ENCODE peak calls at places on chromosomes 16 and 17, in ten cellular contexts. One of them, this sample, is unnamed.

GRCh38 chr17:30443721-30444120 is 33.5 kb upstream of the GOSR1 start:
- DNase-seq in ELR: no peak
- DNase-seq in substantia nigra: no peak
- DNase-seq in T follicular helper cell: no peak
- DNase-seq in RPMI8226: no peak
- DNase-seq in EL: no peak
- DNase-seq in left ventricle myocardium inferior: no peak
- DNase-seq in T-helper 2 cell: no peak
- DNase-seq in IMR-90: no peak
- DNase-seq in activated CD8-positive, alpha-beta memory T cell treated with anti-CD3 and anti-CD28 coated beads for 1 hour: no peak
- DNase-seq in this sample: no peak

GRCh38 chr17:70394430-70394829 is 225.1 kb downstream of the KCNJ2 start:
- DNase-seq in IMR-90: no peak
- DNase-seq in activated CD8-positive, alpha-beta memory T cell treated with anti-CD3 and anti-CD28 coated beads for 1 hour: no peak
- DNase-seq in EL: no peak
- DNase-seq in substantia nigra: no peak
- DNase-seq in T-helper 2 cell: no peak
- DNase-seq in T follicular helper cell: no peak
- DNase-seq in ELR: no peak
- DNase-seq in left ventricle myocardium inferior: no peak
- DNase-seq in RPMI8226: no peak
- DNase-seq in this sample: no peak

GRCh38 chr17:81500026-81500425 is 12.6 kb downstream of the ACTG1 start:
- DNase-seq in left ventricle myocardium inferior: no peak
- DNase-seq in ELR: no peak
- DNase-seq in T-helper 2 cell: no peak
- DNase-seq in substantia nigra: no peak
- DNase-seq in activated CD8-positive, alpha-beta memory T cell treated with anti-CD3 and anti-CD28 coated beads for 1 hour: no peak
- DNase-seq in EL: peak; percentile 49
- DNase-seq in RPMI8226: no peak
- DNase-seq in T follicular helper cell: no peak
- DNase-seq in IMR-90: no peak
- DNase-seq in this sample: no peak

GRCh38 chr17:10792156-10792555 is 11.7 kb downstream of the TMEM238L start:
- DNase-seq in EL: no peak
- DNase-seq in RPMI8226: no peak
- DNase-seq in ELR: no peak
- DNase-seq in substantia nigra: no peak
- DNase-seq in activated CD8-positive, alpha-beta memory T cell treated with anti-CD3 and anti-CD28 coated beads for 1 hour: no peak
- DNase-seq in T follicular helper cell: no peak
- DNase-seq in left ventricle myocardium inferior: no peak
- DNase-seq in T-helper 2 cell: peak; percentile 30
- DNase-seq in IMR-90: no peak
- DNase-seq in this sample: peak; percentile 47

GRCh38 chr17:71163813-71164122 is 957.1 kb upstream of the SOX9 start:
- DNase-seq in T-helper 2 cell: no peak
- DNase-seq in EL: no peak
- DNase-seq in T follicular helper cell: no peak
- DNase-seq in substantia nigra: no peak
- DNase-seq in left ventricle myocardium inferior: no peak
- DNase-seq in RPMI8226: no peak
- DNase-seq in IMR-90: no peak
- DNase-seq in activated CD8-positive, alpha-beta memory T cell treated with anti-CD3 and anti-CD28 coated beads for 1 hour: no peak
- DNase-seq in ELR: no peak
- DNase-seq in this sample: no peak

GRCh38 chr17:76997981-76998531 is 129.9 kb downstream of the MGAT5B start:
- DNase-seq in T follicular helper cell: peak; percentile 36
- DNase-seq in EL: no peak
- DNase-seq in IMR-90: no peak
- DNase-seq in activated CD8-positive, alpha-beta memory T cell treated with anti-CD3 and anti-CD28 coated beads for 1 hour: peak; percentile 8
- DNase-seq in substantia nigra: no peak
- DNase-seq in left ventricle myocardium inferior: no peak
- DNase-seq in ELR: no peak
- DNase-seq in RPMI8226: peak; percentile 74
- DNase-seq in T-helper 2 cell: peak; percentile 96
- DNase-seq in this sample: peak; percentile 15

GRCh38 chr17:29682054-29682453 is 59.3 kb upstream of the CORO6 start:
- DNase-seq in EL: no peak
- DNase-seq in activated CD8-positive, alpha-beta memory T cell treated with anti-CD3 and anti-CD28 coated beads for 1 hour: no peak
- DNase-seq in T-helper 2 cell: no peak
- DNase-seq in left ventricle myocardium inferior: no peak
- DNase-seq in T follicular helper cell: no peak
- DNase-seq in substantia nigra: no peak
- DNase-seq in IMR-90: no peak
- DNase-seq in RPMI8226: peak; percentile 39
- DNase-seq in ELR: peak; percentile 23
- DNase-seq in this sample: no peak

GRCh38 chr16:51818342-51818944 is 667.4 kb upstream of the SALL1 start:
- DNase-seq in substantia nigra: peak; percentile 1
- DNase-seq in IMR-90: peak; percentile 73
- DNase-seq in RPMI8226: peak; percentile 44
- DNase-seq in ELR: peak; percentile 51
- DNase-seq in T follicular helper cell: no peak
- DNase-seq in left ventricle myocardium inferior: peak; percentile 23
- DNase-seq in T-helper 2 cell: peak; percentile 21
- DNase-seq in EL: peak; percentile 37
- DNase-seq in activated CD8-positive, alpha-beta memory T cell treated with anti-CD3 and anti-CD28 coated beads for 1 hour: no peak
- DNase-seq in this sample: peak; percentile 59

GRCh38 chr16:22782299-22782698 is 31.7 kb upstream of the HS3ST2 start:
- DNase-seq in activated CD8-positive, alpha-beta memory T cell treated with anti-CD3 and anti-CD28 coated beads for 1 hour: no peak
- DNase-seq in T follicular helper cell: no peak
- DNase-seq in substantia nigra: no peak
- DNase-seq in IMR-90: no peak
- DNase-seq in T-helper 2 cell: no peak
- DNase-seq in RPMI8226: no peak
- DNase-seq in ELR: no peak
- DNase-seq in left ventricle myocardium inferior: no peak
- DNase-seq in EL: no peak
- DNase-seq in this sample: no peak

GRCh38 chr16:88387941-88388627 is 5.3 kb downstream of the ZNF469 start:
- DNase-seq in ELR: no peak
- DNase-seq in T-helper 2 cell: no peak
- DNase-seq in IMR-90: peak; percentile 51
- DNase-seq in T follicular helper cell: no peak
- DNase-seq in left ventricle myocardium inferior: peak; percentile 38
- DNase-seq in EL: peak; percentile 22
- DNase-seq in activated CD8-positive, alpha-beta memory T cell treated with anti-CD3 and anti-CD28 coated beads for 1 hour: no peak
- DNase-seq in substantia nigra: peak; percentile 74
- DNase-seq in RPMI8226: no peak
- DNase-seq in this sample: peak; percentile 79

GRCh38 chr17:38751144-38751802 is 1.3 kb upstream of the PSMB3 start:
- DNase-seq in activated CD8-positive, alpha-beta memory T cell treated with anti-CD3 and anti-CD28 coated beads for 1 hour: no peak
- DNase-seq in RPMI8226: no peak
- DNase-seq in left ventricle myocardium inferior: no peak
- DNase-seq in IMR-90: peak; percentile 21
- DNase-seq in substantia nigra: no peak
- DNase-seq in T-helper 2 cell: no peak
- DNase-seq in EL: peak; percentile 49
- DNase-seq in T follicular helper cell: no peak
- DNase-seq in ELR: peak; percentile 58
- DNase-seq in this sample: peak; percentile 33

GRCh38 chr16:49457196-49457595 is 83.6 kb downstream of the C16orf78 start:
- DNase-seq in T-helper 2 cell: no peak
- DNase-seq in RPMI8226: no peak
- DNase-seq in T follicular helper cell: no peak
- DNase-seq in ELR: no peak
- DNase-seq in EL: no peak
- DNase-seq in left ventricle myocardium inferior: no peak
- DNase-seq in IMR-90: no peak
- DNase-seq in activated CD8-positive, alpha-beta memory T cell treated with anti-CD3 and anti-CD28 coated beads for 1 hour: no peak
- DNase-seq in substantia nigra: no peak
- DNase-seq in this sample: no peak

GRCh38 chr17:77419547-77420475 is 279.0 kb downstream of the SEC14L1 start:
- DNase-seq in activated CD8-positive, alpha-beta memory T cell treated with anti-CD3 and anti-CD28 coated beads for 1 hour: no peak
- DNase-seq in left ventricle myocardium inferior: no peak
- DNase-seq in ELR: peak; percentile 60
- DNase-seq in EL: peak; percentile 52
- DNase-seq in T follicular helper cell: no peak
- DNase-seq in T-helper 2 cell: no peak
- DNase-seq in RPMI8226: no peak
- DNase-seq in substantia nigra: no peak
- DNase-seq in IMR-90: peak; percentile 80
- DNase-seq in this sample: no peak

GRCh38 chr16:55613578-55614333 is 42.0 kb upstream of the SLC6A2 start:
- DNase-seq in ELR: no peak
- DNase-seq in IMR-90: no peak
- DNase-seq in left ventricle myocardium inferior: no peak
- DNase-seq in substantia nigra: no peak
- DNase-seq in activated CD8-positive, alpha-beta memory T cell treated with anti-CD3 and anti-CD28 coated beads for 1 hour: no peak
- DNase-seq in T-helper 2 cell: no peak
- DNase-seq in RPMI8226: no peak
- DNase-seq in EL: no peak
- DNase-seq in T follicular helper cell: no peak
- DNase-seq in this sample: no peak

GRCh38 chr17:72556944-72557826 is 436.4 kb downstream of the SOX9 start:
- DNase-seq in EL: peak; percentile 62
- DNase-seq in T follicular helper cell: peak; percentile 19
- DNase-seq in IMR-90: peak; percentile 57
- DNase-seq in T-helper 2 cell: peak; percentile 69
- DNase-seq in RPMI8226: peak; percentile 76
- DNase-seq in left ventricle myocardium inferior: peak; percentile 33
- DNase-seq in activated CD8-positive, alpha-beta memory T cell treated with anti-CD3 and anti-CD28 coated beads for 1 hour: peak; percentile 33
- DNase-seq in ELR: peak; percentile 81
- DNase-seq in substantia nigra: peak; percentile 64
- DNase-seq in this sample: peak; percentile 55

GRCh38 chr16:27287887-27288286 is 19.3 kb upstream of the NSMCE1 start:
- DNase-seq in activated CD8-positive, alpha-beta memory T cell treated with anti-CD3 and anti-CD28 coated beads for 1 hour: no peak
- DNase-seq in RPMI8226: no peak
- DNase-seq in ELR: no peak
- DNase-seq in T-helper 2 cell: no peak
- DNase-seq in substantia nigra: no peak
- DNase-seq in EL: no peak
- DNase-seq in IMR-90: no peak
- DNase-seq in T follicular helper cell: no peak
- DNase-seq in left ventricle myocardium inferior: no peak
- DNase-seq in this sample: no peak

GRCh38 chr17:57875109-57876022 is 25.5 kb upstream of the MRPS23 start:
- DNase-seq in EL: peak; percentile 99
- DNase-seq in T follicular helper cell: no peak
- DNase-seq in T-helper 2 cell: no peak
- DNase-seq in left ventricle myocardium inferior: peak; percentile 76
- DNase-seq in ELR: peak; percentile 99
- DNase-seq in IMR-90: peak; percentile 99
- DNase-seq in activated CD8-positive, alpha-beta memory T cell treated with anti-CD3 and anti-CD28 coated beads for 1 hour: no peak
- DNase-seq in RPMI8226: peak; percentile 95
- DNase-seq in substantia nigra: peak; percentile 86
- DNase-seq in this sample: peak; percentile 95

GRCh38 chr16:57998484-57998883 is 2.0 kb downstream of the ZNF319 start:
- DNase-seq in ELR: peak; percentile 65
- DNase-seq in substantia nigra: no peak
- DNase-seq in left ventricle myocardium inferior: peak; percentile 46
- DNase-seq in T follicular helper cell: peak; percentile 25
- DNase-seq in T-helper 2 cell: peak; percentile 86
- DNase-seq in IMR-90: no peak
- DNase-seq in RPMI8226: no peak
- DNase-seq in activated CD8-positive, alpha-beta memory T cell treated with anti-CD3 and anti-CD28 coated beads for 1 hour: peak; percentile 35
- DNase-seq in EL: no peak
- DNase-seq in this sample: peak; percentile 33

GRCh38 chr16:49594706-49595534 is 221.3 kb downstream of the C16orf78 start:
- DNase-seq in T-helper 2 cell: no peak
- DNase-seq in activated CD8-positive, alpha-beta memory T cell treated with anti-CD3 and anti-CD28 coated beads for 1 hour: no peak
- DNase-seq in EL: no peak
- DNase-seq in T follicular helper cell: no peak
- DNase-seq in IMR-90: no peak
- DNase-seq in ELR: no peak
- DNase-seq in left ventricle myocardium inferior: no peak
- DNase-seq in RPMI8226: no peak
- DNase-seq in substantia nigra: no peak
- DNase-seq in this sample: no peak

GRCh38 chr17:77281904-77282367 is 141.2 kb downstream of the SEC14L1 start:
- DNase-seq in left ventricle myocardium inferior: no peak
- DNase-seq in RPMI8226: peak; percentile 46
- DNase-seq in EL: no peak
- DNase-seq in T follicular helper cell: no peak
- DNase-seq in activated CD8-positive, alpha-beta memory T cell treated with anti-CD3 and anti-CD28 coated beads for 1 hour: no peak
- DNase-seq in T-helper 2 cell: no peak
- DNase-seq in IMR-90: no peak
- DNase-seq in substantia nigra: no peak
- DNase-seq in ELR: no peak
- DNase-seq in this sample: no peak

This sample was measured in renal cortical epithelial cell.